ENCODE peak calls at places on chromosomes 4 and X, in four cellular contexts. One of them, this sample, is unnamed. For H3K36me3, the result is how much of the 10 kb centered on the place peaks cover.

GRCh38 chrX:33194876-33195433 is 16.4 kb downstream of the DMD start:
- DNase-seq in sigmoid colon: no peak
- DNase-seq in tibial nerve: no peak
- DNase-seq in right lobe of liver: no peak
- DNase-seq in this sample: no peak

GRCh38 chr4:53132117-53132889 is 233.6 kb downstream of the SCFD2 start:
- DNase-seq in sigmoid colon: no peak
- DNase-seq in tibial nerve: no peak
- DNase-seq in right lobe of liver: no peak
- DNase-seq in this sample: no peak

GRCh38 chr4:41213563-41214157 is 682 bp downstream of the APBB2 start:
- DNase-seq in right lobe of liver: peak
- DNase-seq in tibial nerve: no peak
- DNase-seq in sigmoid colon: peak
- DNase-seq in this sample: no peak

GRCh38 chrX:18998653-18999052 is 14.7 kb upstream of the PHKA2 start:
- DNase-seq in tibial nerve: no peak
- DNase-seq in sigmoid colon: no peak
- DNase-seq in right lobe of liver: no peak
- DNase-seq in this sample: no peak

GRCh38 chr4:113293043-113293560 is 243.6 kb downstream of the ANK2 start:
- DNase-seq in tibial nerve: no peak
- DNase-seq in right lobe of liver: no peak
- DNase-seq in sigmoid colon: peak
- DNase-seq in this sample: no peak

GRCh38 chrX:48697182-48697727 is 721 bp downstream of the SUV39H1 start:
- DNase-seq in sigmoid colon: no peak
- DNase-seq in right lobe of liver: no peak
- DNase-seq in tibial nerve: no peak
- DNase-seq in this sample: no peak

GRCh38 chrX:110409925-110410324 is 51.3 kb downstream of the RTL9 start:
- DNase-seq in right lobe of liver: no peak
- DNase-seq in tibial nerve: no peak
- DNase-seq in sigmoid colon: no peak
- DNase-seq in this sample: no peak

GRCh38 chr4:35247047-35247446 is 997.3 kb downstream of the ARAP2 start:
- DNase-seq in right lobe of liver: no peak
- DNase-seq in tibial nerve: no peak
- DNase-seq in sigmoid colon: no peak
- DNase-seq in this sample: no peak

GRCh38 chrX:12770440-12770839 is 20.8 kb upstream of the PRPS2 start:
- DNase-seq in right lobe of liver: no peak
- DNase-seq in sigmoid colon: no peak
- DNase-seq in tibial nerve: no peak
- DNase-seq in this sample: no peak

GRCh38 chr4:48538358-48538757 is 48.3 kb downstream of the ZAR1 start:
- DNase-seq in right lobe of liver: peak
- DNase-seq in sigmoid colon: no peak
- DNase-seq in tibial nerve: no peak
- DNase-seq in this sample: no peak

GRCh38 chrX:34768290-34768689 is 111.2 kb upstream of the TMEM47 start:
- DNase-seq in tibial nerve: no peak
- DNase-seq in right lobe of liver: no peak
- DNase-seq in sigmoid colon: no peak
- DNase-seq in this sample: no peak

GRCh38 chrX:70033348-70033747 is 16.4 kb downstream of the AWAT2 start:
- DNase-seq in tibial nerve: no peak
- DNase-seq in sigmoid colon: no peak
- DNase-seq in right lobe of liver: no peak
- DNase-seq in this sample: no peak

GRCh38 chrX:53681661-53682060 is 4.9 kb downstream of the HUWE1 start:
- DNase-seq in sigmoid colon: no peak
- DNase-seq in tibial nerve: no peak
- DNase-seq in right lobe of liver: no peak
- DNase-seq in this sample: no peak

GRCh38 chrX:72121381-72121780 is 10.3 kb downstream of the RTL5 start:
- DNase-seq in tibial nerve: peak
- DNase-seq in sigmoid colon: peak
- DNase-seq in right lobe of liver: no peak
- DNase-seq in this sample: peak

GRCh38 chr4:47054130-47054529 is 22.8 kb downstream of the GABRB1 start:
- DNase-seq in right lobe of liver: no peak
- DNase-seq in tibial nerve: no peak
- DNase-seq in sigmoid colon: no peak
- DNase-seq in this sample: no peak

GRCh38 chr4:146257511-146257910 is 43.2 kb downstream of the REELD1 start:
- DNase-seq in sigmoid colon: no peak
- DNase-seq in tibial nerve: no peak
- DNase-seq in right lobe of liver: no peak
- DNase-seq in this sample: no peak

GRCh38 chr4:113756005-113756410 is 5.5 kb downstream of the CAMK2D start:
- DNase-seq in tibial nerve: no peak
- DNase-seq in right lobe of liver: no peak
- DNase-seq in sigmoid colon: no peak
- DNase-seq in this sample: no peak

GRCh38 chrX:71541546-71542022 is 8.7 kb downstream of the OGT start:
- DNase-seq in right lobe of liver: no peak
- DNase-seq in tibial nerve: no peak
- DNase-seq in sigmoid colon: no peak
- DNase-seq in this sample: no peak

GRCh38 chr4:177016541-177017141 is 223.9 kb upstream of the VEGFC start:
- DNase-seq in sigmoid colon: no peak
- DNase-seq in right lobe of liver: no peak
- DNase-seq in tibial nerve: no peak
- DNase-seq in this sample: no peak

GRCh38 chr4:80393246-80393969 is 57.9 kb downstream of the CFAP299 start:
- DNase-seq in right lobe of liver: no peak
- DNase-seq in tibial nerve: no peak
- DNase-seq in sigmoid colon: no peak
- DNase-seq in this sample: no peak

GRCh38 chrX:104659037-104659744 is 93.2 kb downstream of the IL1RAPL2 start:
- DNase-seq in tibial nerve: no peak
- DNase-seq in sigmoid colon: no peak
- DNase-seq in right lobe of liver: peak
- DNase-seq in this sample: no peak

GRCh38 chrX:44873415-44874270 is 655 bp downstream of the KDM6A start:
- DNase-seq in tibial nerve: peak
- DNase-seq in sigmoid colon: peak
- DNase-seq in right lobe of liver: peak
- DNase-seq in this sample: no peak

GRCh38 chrX:65689377-65689776 is 21.9 kb downstream of the MSN start:
- DNase-seq in right lobe of liver: no peak
- DNase-seq in sigmoid colon: no peak
- DNase-seq in tibial nerve: no peak
- DNase-seq in this sample: no peak

GRCh38 chr4:187333151-187333550 is 609.5 kb upstream of the FAT1 start:
- DNase-seq in tibial nerve: no peak
- DNase-seq in sigmoid colon: no peak
- DNase-seq in right lobe of liver: no peak
- DNase-seq in this sample: no peak

GRCh38 chrX:71809886-71810285 is 46.7 kb downstream of the CXorf49B start:
- DNase-seq in right lobe of liver: no peak
- DNase-seq in tibial nerve: no peak
- DNase-seq in sigmoid colon: no peak
- DNase-seq in this sample: no peak

GRCh38 chr4:24535399-24535798 is 49.0 kb downstream of the DHX15 start:
- DNase-seq in sigmoid colon: no peak
- DNase-seq in right lobe of liver: no peak
- DNase-seq in tibial nerve: no peak
- DNase-seq in this sample: no peak

GRCh38 chr4:26273308-26273980 is 47.4 kb upstream of the RBPJ start:
- DNase-seq in tibial nerve: no peak
- DNase-seq in right lobe of liver: peak
- DNase-seq in sigmoid colon: peak
- DNase-seq in this sample: no peak

GRCh38 chr4:14916554-14917304 is 85.6 kb upstream of the CPEB2 start:
- DNase-seq in tibial nerve: no peak
- DNase-seq in sigmoid colon: no peak
- DNase-seq in right lobe of liver: no peak
- DNase-seq in this sample: no peak

GRCh38 chr4:64857815-64858214 is 448.6 kb upstream of the TECRL start:
- DNase-seq in tibial nerve: no peak
- DNase-seq in right lobe of liver: no peak
- DNase-seq in sigmoid colon: no peak
- DNase-seq in this sample: no peak

GRCh38 chr4:78432896-78433295 is 118.7 kb upstream of the ANXA3 start:
- DNase-seq in sigmoid colon: no peak
- DNase-seq in right lobe of liver: no peak
- DNase-seq in tibial nerve: no peak
- DNase-seq in this sample: no peak

GRCh38 chr4:168879178-168879577 is 130.9 kb downstream of the CBR4 start:
- DNase-seq in tibial nerve: no peak
- DNase-seq in sigmoid colon: no peak
- DNase-seq in right lobe of liver: no peak
- DNase-seq in this sample: no peak

GRCh38 chr4:110296892-110297291 is 98.5 kb upstream of the ELOVL6 start:
- DNase-seq in sigmoid colon: no peak
- DNase-seq in right lobe of liver: no peak
- DNase-seq in tibial nerve: no peak
- DNase-seq in this sample: no peak

GRCh38 chr4:151537726-151538125 is 128.8 kb downstream of the FHIP1A start:
- DNase-seq in sigmoid colon: no peak
- DNase-seq in right lobe of liver: no peak
- DNase-seq in tibial nerve: no peak
- DNase-seq in this sample: no peak

GRCh38 chr4:122309988-122310626 is 68.7 kb upstream of the ADAD1 start:
- DNase-seq in right lobe of liver: no peak
- DNase-seq in tibial nerve: no peak
- DNase-seq in sigmoid colon: no peak
- DNase-seq in this sample: no peak

GRCh38 chrX:45009371-45010000 is 136.5 kb downstream of the KDM6A start:
- DNase-seq in right lobe of liver: no peak
- DNase-seq in tibial nerve: no peak
- DNase-seq in sigmoid colon: no peak
- DNase-seq in this sample: no peak

GRCh38 chr4:118927976-118928375 is 39.3 kb downstream of the SYNPO2 start:
- DNase-seq in tibial nerve: no peak
- DNase-seq in right lobe of liver: no peak
- DNase-seq in sigmoid colon: peak
- DNase-seq in this sample: no peak

GRCh38 chr4:55447108-55447708 is 51.5 kb downstream of the TMEM165 start:
- DNase-seq in right lobe of liver: no peak
- DNase-seq in tibial nerve: no peak
- DNase-seq in sigmoid colon: no peak
- DNase-seq in this sample: no peak

DNA sequence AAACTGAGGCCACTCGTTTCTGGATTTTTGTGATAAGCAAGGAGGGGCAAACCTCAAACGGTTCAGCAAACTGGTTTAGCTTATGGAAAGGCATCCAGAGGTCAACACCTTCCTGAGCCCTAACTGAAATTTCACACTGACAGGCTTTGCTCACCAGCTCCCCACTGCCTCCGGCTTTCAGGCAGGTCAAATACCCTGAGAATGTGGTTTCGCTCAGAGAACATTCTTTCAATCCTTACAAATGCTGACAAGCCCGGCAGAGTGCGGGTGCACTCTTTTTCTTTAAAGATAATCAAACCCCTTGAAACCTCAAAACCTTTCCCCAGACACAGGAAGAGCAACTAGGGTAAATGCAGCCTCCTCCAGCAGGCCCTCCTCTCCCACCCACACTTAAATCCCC is 41.5 kb downstream of the CD40LG start:
- DNase-seq in right lobe of liver: no peak
- DNase-seq in sigmoid colon: no peak
- DNase-seq in tibial nerve: no peak
- DNase-seq in this sample: no peak
- TF ChIP-seq POLR2A in right lobe of liver: no peak
- TF ChIP-seq POLR2A in sigmoid colon: no peak
- TF ChIP-seq POLR2A in tibial nerve: no peak
- TF ChIP-seq POLR2A in this sample: no peak

GRCh38 chrX:54812306-54812705 is 4.8 kb downstream of the MAGED2 start:
- DNase-seq in tibial nerve: no peak
- DNase-seq in right lobe of liver: no peak
- DNase-seq in sigmoid colon: no peak
- DNase-seq in this sample: no peak

GRCh38 chrX:54808605-54809483 is 1.3 kb downstream of the MAGED2 start:
- DNase-seq in sigmoid colon: peak
- DNase-seq in right lobe of liver: peak
- DNase-seq in tibial nerve: peak
- DNase-seq in this sample: peak

GRCh38 chrX:54810532-54810931 is 3.0 kb downstream of the MAGED2 start:
- DNase-seq in sigmoid colon: no peak
- DNase-seq in tibial nerve: no peak
- DNase-seq in right lobe of liver: no peak
- DNase-seq in this sample: no peak

GRCh38 chrX:54808109-54808604 is 612 bp downstream of the MAGED2 start:
- DNase-seq in tibial nerve: peak
- DNase-seq in right lobe of liver: peak
- DNase-seq in sigmoid colon: peak
- DNase-seq in this sample: no peak

GRCh38 chrX:54811301-54811885 is 3.8 kb downstream of the MAGED2 start:
- DNase-seq in sigmoid colon: no peak
- DNase-seq in right lobe of liver: no peak
- DNase-seq in tibial nerve: no peak
- DNase-seq in this sample: no peak
- H3K36me3 ChIP-seq in sigmoid colon: half or more
- H3K36me3 ChIP-seq in right lobe of liver: under half
- H3K36me3 ChIP-seq in tibial nerve: under half
- H3K36me3 ChIP-seq in this sample: under half

GRCh38 chr4:112279025-112279881 is 6.5 kb downstream of the TIFA start:
- DNase-seq in tibial nerve: no peak
- DNase-seq in sigmoid colon: no peak
- DNase-seq in right lobe of liver: no peak
- DNase-seq in this sample: no peak
- TF ChIP-seq POLR2A in tibial nerve: no peak
- TF ChIP-seq POLR2A in sigmoid colon: no peak
- TF ChIP-seq POLR2A in right lobe of liver: no peak
- TF ChIP-seq POLR2A in this sample: no peak

GRCh38 chr4:38136604-38137003 is 176.4 kb downstream of the PTTG2 start:
- DNase-seq in right lobe of liver: peak
- DNase-seq in sigmoid colon: no peak
- DNase-seq in tibial nerve: no peak
- DNase-seq in this sample: no peak
- H3K36me3 ChIP-seq in right lobe of liver: under half
- H3K36me3 ChIP-seq in sigmoid colon: half or more
- H3K36me3 ChIP-seq in tibial nerve: under half
- H3K36me3 ChIP-seq in this sample: half or more

GRCh38 chr4:182917182-182918043 is at the start of gene DCTD:
- DNase-seq in tibial nerve: peak
- DNase-seq in sigmoid colon: peak
- DNase-seq in right lobe of liver: peak
- DNase-seq in this sample: peak
- TF ChIP-seq POLR2A in tibial nerve: peak
- TF ChIP-seq POLR2A in sigmoid colon: no peak
- TF ChIP-seq POLR2A in right lobe of liver: peak
- TF ChIP-seq POLR2A in this sample: peak

This sample was measured in esophagus squamous epithelium.